ENCODE peak calls at places on chromosomes 5 and 9, in six cellular contexts. H is OCI-LY7, S is adrenal gland, A is A549, D is aorta, G is left ventricle myocardium inferior. P is an unnamed sample. For H3K9me3, the result is how much of the 10 kb centered on the place peaks cover.

GRCh38 chr9:972512-973294 is 3.8 kb upstream of the DMRT3 start:
- DNase-seq in G (no peak), A (no peak), D (no peak), H (no peak), S (no peak), P (no peak)

GRCh38 chr5:135916638-135917263 is 21.1 kb upstream of the IL9 start:
- DNase-seq in G (no peak), S (no peak), H (no peak), A (no peak), D (no peak), P (no peak)

GRCh38 chr5:138706655-138707480 is 46.4 kb upstream of the CTNNA1 start:
- DNase-seq in H (no peak), D (peak), A (peak), S (no peak), G (no peak), P (peak)

GRCh38 chr5:115811406-115811805 is 5.1 kb downstream of the CDO1 start:
- DNase-seq in G (no peak), H (no peak), D (no peak), A (no peak), S (no peak), P (no peak)

GRCh38 chr5:133757396-133757795 is 145.1 kb upstream of the FSTL4 start:
- DNase-seq in G (no peak), H (no peak), D (no peak), A (no peak), S (no peak), P (no peak)

GRCh38 chr9:126985870-126986498 is 71.4 kb downstream of the RALGPS1 start:
- DNase-seq in H (no peak), S (no peak), G (peak), D (peak), A (peak), P (peak)

GRCh38 chr9:92804727-92805126 is 40.1 kb upstream of the BICD2 start:
- DNase-seq in H (no peak), D (no peak), A (no peak), S (no peak), G (no peak), P (no peak)

GRCh38 chr5:17411436-17411835 is 86.6 kb upstream of the TAF11L2 start:
- DNase-seq in S (no peak), D (no peak), G (no peak), H (no peak), A (no peak), P (no peak)

GRCh38 chr9:692636-693459 is 148.6 kb upstream of the DMRT1 start:
- DNase-seq in H (peak), A (no peak), D (no peak), G (no peak), S (no peak), P (no peak)

GRCh38 chr9:83274787-83275186 is 211.8 kb upstream of the RASEF start:
- DNase-seq in S (no peak), A (no peak), D (no peak), H (no peak), G (no peak), P (no peak)

GRCh38 chr9:85743290-85744128 is 1.8 kb upstream of the AGTPBP1 start:
- DNase-seq in H (no peak), G (no peak), S (no peak), D (peak), A (peak), P (peak)

GRCh38 chr9:127053057-127053821 is 69.2 kb downstream of the ANGPTL2 start:
- DNase-seq in D (no peak), A (no peak), G (no peak), S (no peak), H (no peak), P (peak)

GRCh38 chr5:138364576-138364975 is 12.1 kb downstream of the KDM3B start:
- DNase-seq in S (no peak), G (no peak), A (no peak), D (no peak), H (no peak), P (no peak)

GRCh38 chr9:72205513-72205912 is 56.3 kb downstream of the GDA start:
- DNase-seq in D (no peak), A (no peak), S (no peak), H (no peak), G (no peak), P (no peak)
- H3K4me3 ChIP-seq in D (no peak), A (no peak), S (no peak), H (no peak), G (no peak), P (no peak)

GRCh38 chr5:140800816-140801493 is at the start of gene PCDHA3:
- DNase-seq in D (no peak), G (no peak), A (peak), S (no peak), H (peak), P (no peak)

GRCh38 chr5:140795259-140795641 is 598 bp downstream of the PCDHA2 start:
- DNase-seq in A (peak), H (no peak), G (no peak), S (no peak), D (no peak), P (no peak)

GRCh38 chr5:140794594-140795258 is at the start of gene PCDHA2:
- DNase-seq in H (no peak), A (peak), G (no peak), S (no peak), D (no peak), P (no peak)

GRCh38 chr5:140801494-140801841 is 611 bp downstream of the PCDHA3 start:
- DNase-seq in H (no peak), A (peak), D (no peak), G (no peak), S (no peak), P (no peak)

GRCh38 chr5:140796718-140797095 is 2.1 kb downstream of the PCDHA2 start:
- DNase-seq in G (no peak), A (no peak), H (no peak), D (no peak), S (no peak), P (peak)
- H3K9me3 ChIP-seq in G (half or more), A (under half), H (under half), D (under half), S (under half), P (under half)

DNA sequence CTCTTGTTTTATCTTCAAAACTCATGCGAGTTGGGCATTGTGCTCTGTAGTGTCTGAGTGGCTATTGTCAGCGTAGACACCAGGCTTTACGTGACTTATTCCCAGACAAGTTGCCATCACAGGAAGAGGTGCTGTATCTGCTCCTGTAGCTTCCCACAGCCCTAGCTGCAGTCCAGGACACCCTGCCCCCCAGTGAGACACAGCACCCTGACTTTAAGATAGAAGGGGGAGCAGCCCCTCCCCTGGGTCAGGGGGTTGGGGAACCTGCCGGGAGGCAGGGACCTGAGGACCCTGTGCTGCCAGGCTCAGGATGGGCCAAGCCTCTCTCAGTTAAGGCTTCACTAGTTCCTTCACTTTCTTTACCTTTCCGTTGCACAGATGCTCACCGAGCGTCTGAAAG is 75.4 kb downstream of the NEK6 start:
- DNase-seq in S (no peak), D (no peak), A (no peak), G (no peak), H (no peak), P (peak)
- H3K27ac ChIP-seq in S (no peak), D (no peak), A (no peak), G (no peak), H (no peak), P (no peak)

DNA sequence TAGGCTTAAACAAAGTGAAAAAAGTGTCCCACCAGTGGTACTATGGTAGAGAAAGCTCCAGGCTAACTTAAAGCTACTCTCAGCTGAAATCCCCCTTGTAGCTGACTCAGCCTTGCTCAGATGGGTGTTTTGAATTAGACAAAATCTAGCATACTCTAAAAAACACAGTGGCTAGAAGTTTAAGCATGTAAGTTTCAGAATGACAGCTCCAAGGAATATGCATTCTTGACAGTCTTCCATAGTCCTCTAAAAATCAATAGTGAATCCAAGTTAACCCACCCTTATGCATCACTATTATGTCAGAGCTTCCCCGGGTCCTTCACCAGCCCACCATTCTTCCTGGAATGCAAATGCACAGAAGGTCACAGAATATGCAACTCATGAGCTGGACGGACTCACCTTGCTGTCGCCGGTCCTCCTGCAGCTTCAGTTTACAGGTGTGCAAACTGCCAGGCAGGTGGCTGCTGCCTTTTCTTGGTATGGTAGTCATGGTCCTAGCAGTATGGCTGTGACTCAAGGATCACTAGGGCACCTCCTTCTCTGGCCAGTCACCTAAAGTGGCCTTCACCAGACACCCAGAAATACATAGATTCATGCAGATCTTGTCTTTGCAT is 668 bp downstream of the RANBP3L start:
- DNase-seq in A (no peak), H (no peak), G (no peak), D (no peak), S (peak), P (peak)
- H3K4me3 ChIP-seq in A (no peak), H (no peak), G (peak), D (peak), S (peak), P (peak)

GRCh38 chr5:71988808-71989207 is 118.5 kb upstream of the MAP1B start:
- DNase-seq in H (no peak), D (no peak), G (no peak), S (no peak), A (no peak), P (no peak)
- H3K9me3 ChIP-seq in H (under half), D (under half), G (under half), S (under half), A (under half), P (under half)

P was measured in right cardiac atrium.